ENCODE peak calls at places on chromosomes 3 and 15, in six cellular contexts. C is A549, K is K562, L is GM12878, N is upper lobe of left lung, M is HepG2. O is an unnamed sample.
A peak's percentile ranks its signal among the peaks of the same experiment; 100 is the strongest.

GRCh38 chr3:186331043-186331442 is 31.0 kb downstream of the DGKG start:
- ATAC-seq in C (no peak), M (no peak), N (no peak), K (no peak), L (peak; percentile 59), O (no peak)

GRCh38 chr15:60572462-60573214 is 93.7 kb upstream of the ICE2 start:
- ATAC-seq in N (no peak), M (no peak), L (peak; percentile 2), C (no peak), K (no peak), O (no peak)

GRCh38 chr3:46348811-46349482 is 5.0 kb upstream of the CCR2 start:
- ATAC-seq in M (no peak), L (no peak), N (no peak), K (no peak), C (no peak), O (no peak)

GRCh38 chr3:71389911-71390573 is 193.5 kb downstream of the FOXP1 start:
- ATAC-seq in K (peak; percentile 61), N (peak; percentile 71), L (no peak), C (peak; percentile 64), M (peak; percentile 79), O (peak; percentile 51)

GRCh38 chr3:102089904-102090492 is 240.7 kb downstream of the NFKBIZ start:
- ATAC-seq in L (no peak), K (no peak), C (peak; percentile 89), N (no peak), M (no peak), O (no peak)

GRCh38 chr3:72082121-72082715 is 297.3 kb upstream of the PROK2 start:
- ATAC-seq in C (no peak), L (peak; percentile 79), M (peak; percentile 57), N (peak; percentile 85), K (no peak), O (peak; percentile 53)

GRCh38 chr15:60184579-60184978 is 180.5 kb downstream of the FOXB1 start:
- ATAC-seq in N (no peak), M (no peak), K (no peak), C (no peak), L (no peak), O (no peak)

GRCh38 chr15:77402740-77403379 is 17.0 kb downstream of the PEAK1 start:
- ATAC-seq in N (no peak), C (no peak), L (peak; percentile 80), M (no peak), K (no peak), O (no peak)

GRCh38 chr3:40573985-40574384 is 49.2 kb downstream of the ZNF621 start:
- ATAC-seq in L (no peak), N (no peak), K (no peak), C (no peak), M (no peak), O (no peak)

GRCh38 chr3:67723863-67724262 is 69.5 kb upstream of the SUCLG2 start:
- ATAC-seq in K (no peak), C (no peak), N (no peak), M (no peak), L (no peak), O (no peak)
- H3K27ac ChIP-seq in K (no peak overlapping the region), C (no peak overlapping the region), N (no peak overlapping the region), M (no peak overlapping the region), L (no peak overlapping the region), O (no peak overlapping the region)

GRCh38 chr3:98971183-98971681 is 69.7 kb upstream of the DCBLD2 start:
- ATAC-seq in L (no peak), K (no peak), C (peak; percentile 58), N (no peak), M (no peak), O (no peak)
- TF ChIP-seq EP300 in L (no peak), K (no peak), C (peak; percentile 93), N (no peak), M (no peak), O (no peak)

GRCh38 chr3:11410564-11410963 is 138.4 kb downstream of the ATG7 start:
- ATAC-seq in M (no peak), L (no peak), K (no peak), N (no peak), C (no peak), O (no peak)
- H3K9me3 ChIP-seq in M (peaks cover 21% of the 10 kb centered on the region), L (peaks cover 10% of the 10 kb centered on the region), K (no peaks in the 10 kb centered on the region), N (peaks cover 3% of the 10 kb centered on the region), C (peaks cover 27% of the 10 kb centered on the region), O (no peaks in the 10 kb centered on the region)

DNA sequence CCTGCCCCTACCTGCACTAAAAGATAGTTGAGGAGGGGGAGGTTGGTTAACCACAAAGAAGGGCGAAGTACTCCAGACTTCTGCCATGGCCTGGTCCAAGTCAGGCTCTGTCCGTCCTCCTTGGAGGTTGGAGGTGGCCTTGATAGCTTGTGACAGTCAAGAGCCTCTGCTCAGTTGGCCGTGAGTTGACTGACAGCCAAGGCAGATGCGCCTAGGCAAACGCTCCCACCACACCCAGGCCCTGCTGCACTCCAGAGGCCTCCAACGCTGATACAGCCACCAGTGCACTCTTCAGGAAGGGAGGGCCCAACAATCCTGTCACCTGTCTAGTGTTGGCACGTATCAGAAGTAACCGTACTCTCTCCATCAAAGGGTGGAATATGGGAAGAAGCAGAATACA is 9.3 kb downstream of the RBPMS2 start:
- ATAC-seq in M (no peak), L (no peak), N (no peak), K (peak; percentile 34), C (no peak), O (no peak)
- H3K27ac ChIP-seq in M (no peak overlapping the region), L (no peak overlapping the region), N (no peak overlapping the region), K (no peak overlapping the region), C (no peak overlapping the region), O (peak overlapping the region; percentile 42)